ENCODE peak calls at places on chromosomes 5 and 9, in ten cellular contexts. One of them, this sample, is unnamed.

GRCh38 chr9:90905822-90906221 is 104.2 kb downstream of the SYK start:
- DNase-seq in right lobe of liver: no peak
- DNase-seq in lower leg skin: no peak
- DNase-seq in adrenal gland: no peak
- DNase-seq in heart left ventricle: no peak
- DNase-seq in body of pancreas: no peak
- DNase-seq in gastrocnemius medialis: no peak
- DNase-seq in A549: no peak
- DNase-seq in sigmoid colon: no peak
- DNase-seq in GM12892: no peak
- DNase-seq in this sample: no peak

GRCh38 chr9:36949470-36949869 is 84.6 kb downstream of the PAX5 start:
- DNase-seq in right lobe of liver: no peak
- DNase-seq in lower leg skin: no peak
- DNase-seq in adrenal gland: no peak
- DNase-seq in heart left ventricle: no peak
- DNase-seq in body of pancreas: no peak
- DNase-seq in gastrocnemius medialis: no peak
- DNase-seq in A549: no peak
- DNase-seq in sigmoid colon: peak
- DNase-seq in GM12892: no peak
- DNase-seq in this sample: no peak

GRCh38 chr5:172412724-172413260 is 41.5 kb downstream of the SH3PXD2B start:
- DNase-seq in right lobe of liver: peak
- DNase-seq in lower leg skin: peak
- DNase-seq in adrenal gland: peak
- DNase-seq in heart left ventricle: peak
- DNase-seq in body of pancreas: peak
- DNase-seq in gastrocnemius medialis: peak
- DNase-seq in A549: no peak
- DNase-seq in sigmoid colon: peak
- DNase-seq in GM12892: no peak
- DNase-seq in this sample: no peak

GRCh38 chr9:20624201-20625002 is 2.1 kb upstream of the MLLT3 start:
- DNase-seq in right lobe of liver: no peak
- DNase-seq in lower leg skin: peak
- DNase-seq in adrenal gland: peak
- DNase-seq in heart left ventricle: peak
- DNase-seq in body of pancreas: peak
- DNase-seq in gastrocnemius medialis: peak
- DNase-seq in A549: peak
- DNase-seq in sigmoid colon: peak
- DNase-seq in GM12892: no peak
- DNase-seq in this sample: no peak

GRCh38 chr5:138466058-138466899 is 1.0 kb downstream of the EGR1 start:
- DNase-seq in right lobe of liver: peak
- DNase-seq in lower leg skin: no peak
- DNase-seq in adrenal gland: no peak
- DNase-seq in heart left ventricle: no peak
- DNase-seq in body of pancreas: peak
- DNase-seq in gastrocnemius medialis: no peak
- DNase-seq in A549: no peak
- DNase-seq in sigmoid colon: no peak
- DNase-seq in GM12892: no peak
- DNase-seq in this sample: peak

GRCh38 chr5:25448190-25448621 is 803.4 kb upstream of the CDH10 start:
- DNase-seq in right lobe of liver: no peak
- DNase-seq in lower leg skin: no peak
- DNase-seq in adrenal gland: no peak
- DNase-seq in heart left ventricle: no peak
- DNase-seq in body of pancreas: no peak
- DNase-seq in gastrocnemius medialis: no peak
- DNase-seq in A549: no peak
- DNase-seq in sigmoid colon: no peak
- DNase-seq in GM12892: no peak
- DNase-seq in this sample: no peak

GRCh38 chr5:36662291-36662851 is 56.0 kb downstream of the SLC1A3 start:
- DNase-seq in right lobe of liver: no peak
- DNase-seq in lower leg skin: no peak
- DNase-seq in adrenal gland: no peak
- DNase-seq in heart left ventricle: no peak
- DNase-seq in body of pancreas: no peak
- DNase-seq in gastrocnemius medialis: no peak
- DNase-seq in A549: no peak
- DNase-seq in sigmoid colon: no peak
- DNase-seq in GM12892: no peak
- DNase-seq in this sample: no peak

GRCh38 chr5:43674536-43674935 is 71.6 kb downstream of the NNT start:
- DNase-seq in right lobe of liver: no peak
- DNase-seq in lower leg skin: no peak
- DNase-seq in adrenal gland: no peak
- DNase-seq in heart left ventricle: no peak
- DNase-seq in body of pancreas: no peak
- DNase-seq in gastrocnemius medialis: no peak
- DNase-seq in A549: no peak
- DNase-seq in sigmoid colon: no peak
- DNase-seq in GM12892: no peak
- DNase-seq in this sample: no peak

GRCh38 chr5:76332102-76332501 is 71.0 kb upstream of the IQGAP2 start:
- DNase-seq in right lobe of liver: no peak
- DNase-seq in lower leg skin: no peak
- DNase-seq in adrenal gland: no peak
- DNase-seq in heart left ventricle: no peak
- DNase-seq in body of pancreas: no peak
- DNase-seq in gastrocnemius medialis: no peak
- DNase-seq in A549: no peak
- DNase-seq in sigmoid colon: no peak
- DNase-seq in GM12892: no peak
- DNase-seq in this sample: no peak

GRCh38 chr5:20636686-20637085 is 648.7 kb upstream of the CDH18 start:
- DNase-seq in right lobe of liver: no peak
- DNase-seq in lower leg skin: no peak
- DNase-seq in adrenal gland: no peak
- DNase-seq in heart left ventricle: no peak
- DNase-seq in body of pancreas: no peak
- DNase-seq in gastrocnemius medialis: no peak
- DNase-seq in A549: no peak
- DNase-seq in sigmoid colon: no peak
- DNase-seq in GM12892: no peak
- DNase-seq in this sample: no peak

GRCh38 chr9:122347348-122348287 is 23.2 kb upstream of the PTGS1 start:
- DNase-seq in right lobe of liver: no peak
- DNase-seq in lower leg skin: no peak
- DNase-seq in adrenal gland: no peak
- DNase-seq in heart left ventricle: no peak
- DNase-seq in body of pancreas: no peak
- DNase-seq in gastrocnemius medialis: no peak
- DNase-seq in A549: peak
- DNase-seq in sigmoid colon: no peak
- DNase-seq in GM12892: no peak
- DNase-seq in this sample: no peak

DNA sequence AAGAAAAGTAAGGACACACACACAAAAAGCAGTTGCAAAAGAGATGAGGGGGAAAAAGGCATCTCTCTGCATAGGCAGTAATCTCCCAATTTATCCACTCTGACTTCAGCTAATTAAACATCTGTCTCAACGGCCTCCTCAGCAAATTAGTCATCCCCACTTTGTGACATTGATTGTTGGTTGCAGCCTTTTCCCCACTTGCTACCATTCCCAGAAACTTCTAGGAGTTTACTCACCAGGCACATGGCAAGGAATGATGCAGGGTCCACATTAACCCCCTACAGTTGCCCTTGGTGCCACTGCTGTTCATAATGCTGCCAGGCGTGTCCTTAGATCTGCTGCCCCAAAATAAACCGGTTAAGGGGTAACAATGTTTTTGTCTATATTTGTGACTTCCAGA is 174.6 kb downstream of the MAPKAP1 start:
- DNase-seq in right lobe of liver: no peak
- DNase-seq in lower leg skin: no peak
- DNase-seq in adrenal gland: no peak
- DNase-seq in heart left ventricle: no peak
- DNase-seq in body of pancreas: no peak
- DNase-seq in gastrocnemius medialis: no peak
- DNase-seq in A549: no peak
- DNase-seq in sigmoid colon: no peak
- DNase-seq in GM12892: no peak
- DNase-seq in this sample: no peak
- TF ChIP-seq POLR2A in right lobe of liver: no peak
- TF ChIP-seq POLR2A in lower leg skin: no peak
- TF ChIP-seq POLR2A in adrenal gland: no peak
- TF ChIP-seq POLR2A in heart left ventricle: no peak
- TF ChIP-seq POLR2A in body of pancreas: no peak
- TF ChIP-seq POLR2A in gastrocnemius medialis: no peak
- TF ChIP-seq POLR2A in A549: no peak
- TF ChIP-seq POLR2A in sigmoid colon: no peak
- TF ChIP-seq POLR2A in GM12892: no peak
- TF ChIP-seq POLR2A in this sample: no peak

DNA sequence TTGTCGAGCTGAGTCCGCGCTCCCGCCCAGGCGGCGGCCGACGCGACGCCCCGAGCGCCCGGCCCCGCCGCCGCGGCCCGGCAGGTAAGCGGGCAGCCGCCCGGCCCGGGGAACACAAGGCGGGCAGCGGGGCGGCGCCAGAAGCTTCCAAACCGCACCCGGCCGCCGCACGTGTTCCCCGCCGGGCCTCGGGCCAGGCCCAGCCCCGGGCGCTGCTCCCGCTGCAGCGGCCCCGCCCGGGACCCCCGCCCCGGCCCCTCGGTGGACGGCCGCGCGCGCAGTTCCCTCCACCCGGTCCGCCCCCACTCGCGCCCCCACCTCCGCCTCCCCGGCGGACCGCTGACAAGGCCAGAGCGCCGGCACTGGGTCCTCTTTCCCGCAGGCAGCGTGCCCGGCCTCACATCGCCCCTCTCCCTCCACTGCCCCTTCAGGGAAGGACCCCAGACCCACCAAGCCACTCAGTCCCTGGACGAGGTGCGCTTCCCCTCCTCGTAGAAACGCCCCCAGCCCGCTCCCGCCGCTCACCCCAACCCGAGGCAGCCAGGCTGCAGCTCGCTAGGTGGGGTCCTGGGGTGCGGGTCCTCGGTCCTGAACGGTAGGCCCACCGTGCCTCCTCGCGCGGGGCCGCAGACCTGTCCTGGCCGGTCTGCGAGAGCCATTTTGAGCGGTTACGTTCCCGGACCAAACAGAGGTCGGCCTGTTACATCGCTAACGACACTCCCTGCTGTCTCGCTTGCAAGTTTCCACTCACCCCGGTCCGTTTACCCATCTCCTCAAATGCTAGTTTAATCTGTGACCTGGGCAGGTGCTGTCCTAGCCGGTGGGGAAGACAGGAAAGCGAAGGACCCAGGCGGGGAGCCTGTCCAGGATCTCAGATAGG is 475 bp downstream of the WDR5 start:
- DNase-seq in right lobe of liver: no peak
- DNase-seq in lower leg skin: no peak
- DNase-seq in adrenal gland: no peak
- DNase-seq in heart left ventricle: no peak
- DNase-seq in body of pancreas: peak
- DNase-seq in gastrocnemius medialis: no peak
- DNase-seq in A549: peak
- DNase-seq in sigmoid colon: no peak
- DNase-seq in GM12892: peak
- DNase-seq in this sample: no peak
- TF ChIP-seq POLR2A in right lobe of liver: peak
- TF ChIP-seq POLR2A in lower leg skin: no peak
- TF ChIP-seq POLR2A in adrenal gland: no peak
- TF ChIP-seq POLR2A in heart left ventricle: no peak
- TF ChIP-seq POLR2A in body of pancreas: no peak
- TF ChIP-seq POLR2A in gastrocnemius medialis: peak
- TF ChIP-seq POLR2A in A549: peak
- TF ChIP-seq POLR2A in sigmoid colon: no peak
- TF ChIP-seq POLR2A in GM12892: peak
- TF ChIP-seq POLR2A in this sample: no peak

GRCh38 chr9:72997387-72997995 is 44.6 kb upstream of the ALDH1A1 start:
- DNase-seq in right lobe of liver: peak
- DNase-seq in lower leg skin: no peak
- DNase-seq in adrenal gland: peak
- DNase-seq in heart left ventricle: no peak
- DNase-seq in body of pancreas: peak
- DNase-seq in gastrocnemius medialis: no peak
- DNase-seq in A549: peak
- DNase-seq in sigmoid colon: no peak
- DNase-seq in GM12892: no peak
- DNase-seq in this sample: no peak
- TF ChIP-seq POLR2A in right lobe of liver: no peak
- TF ChIP-seq POLR2A in lower leg skin: no peak
- TF ChIP-seq POLR2A in adrenal gland: no peak
- TF ChIP-seq POLR2A in heart left ventricle: no peak
- TF ChIP-seq POLR2A in body of pancreas: no peak
- TF ChIP-seq POLR2A in gastrocnemius medialis: no peak
- TF ChIP-seq POLR2A in A549: no peak
- TF ChIP-seq POLR2A in sigmoid colon: no peak
- TF ChIP-seq POLR2A in GM12892: no peak
- TF ChIP-seq POLR2A in this sample: no peak

GRCh38 chr9:35657327-35658143 is at the start of gene RMRP:
- DNase-seq in right lobe of liver: peak
- DNase-seq in lower leg skin: peak
- DNase-seq in adrenal gland: peak
- DNase-seq in heart left ventricle: peak
- DNase-seq in body of pancreas: peak
- DNase-seq in gastrocnemius medialis: peak
- DNase-seq in A549: peak
- DNase-seq in sigmoid colon: peak
- DNase-seq in GM12892: peak
- DNase-seq in this sample: peak
- TF ChIP-seq POLR2A in right lobe of liver: peak
- TF ChIP-seq POLR2A in lower leg skin: no peak
- TF ChIP-seq POLR2A in adrenal gland: no peak
- TF ChIP-seq POLR2A in heart left ventricle: no peak
- TF ChIP-seq POLR2A in body of pancreas: peak
- TF ChIP-seq POLR2A in gastrocnemius medialis: peak
- TF ChIP-seq POLR2A in A549: no peak
- TF ChIP-seq POLR2A in sigmoid colon: peak
- TF ChIP-seq POLR2A in GM12892: no peak
- TF ChIP-seq POLR2A in this sample: peak

DNA sequence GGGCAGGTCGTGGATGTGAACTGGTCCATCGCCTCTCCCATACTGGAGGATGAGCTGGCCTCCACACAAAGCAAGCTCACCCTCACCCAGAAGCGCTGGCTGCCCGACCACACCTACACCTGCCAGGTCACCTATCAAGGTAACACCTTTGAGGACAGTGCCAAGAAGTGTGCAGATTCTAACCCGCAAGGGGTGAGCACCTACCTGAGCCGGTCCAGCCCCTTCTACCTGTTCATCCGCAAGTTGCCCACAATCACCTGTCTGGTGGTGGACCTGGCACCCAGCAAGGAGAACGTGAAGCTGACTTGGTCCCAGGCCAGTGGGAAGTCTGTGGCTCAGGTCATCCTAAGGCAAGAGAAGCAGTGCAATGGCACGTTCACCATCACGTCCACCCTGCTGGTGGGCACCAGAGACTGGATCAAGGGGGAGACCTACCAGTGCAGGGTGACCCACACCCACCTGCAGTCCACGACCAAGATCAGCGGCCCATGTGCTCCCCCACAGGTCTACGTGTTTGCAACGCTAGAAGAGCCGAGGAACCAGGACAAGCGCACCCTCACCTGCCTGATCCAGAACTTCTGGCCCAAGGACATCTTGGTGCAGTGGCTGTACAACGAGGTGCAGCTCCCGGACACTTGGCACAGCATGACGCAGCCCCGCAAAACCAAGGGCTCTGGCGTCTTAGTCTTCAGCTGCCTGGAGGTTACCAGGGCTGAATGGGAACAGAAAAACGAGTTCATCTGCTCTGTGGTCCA is 71.3 kb downstream of the INSL6 start:
- DNase-seq in right lobe of liver: peak
- DNase-seq in lower leg skin: no peak
- DNase-seq in adrenal gland: no peak
- DNase-seq in heart left ventricle: no peak
- DNase-seq in body of pancreas: no peak
- DNase-seq in gastrocnemius medialis: no peak
- DNase-seq in A549: no peak
- DNase-seq in sigmoid colon: no peak
- DNase-seq in GM12892: no peak
- DNase-seq in this sample: no peak
- TF ChIP-seq POLR2A in right lobe of liver: no peak
- TF ChIP-seq POLR2A in lower leg skin: no peak
- TF ChIP-seq POLR2A in adrenal gland: no peak
- TF ChIP-seq POLR2A in heart left ventricle: no peak
- TF ChIP-seq POLR2A in body of pancreas: no peak
- TF ChIP-seq POLR2A in gastrocnemius medialis: no peak
- TF ChIP-seq POLR2A in A549: no peak
- TF ChIP-seq POLR2A in sigmoid colon: no peak
- TF ChIP-seq POLR2A in GM12892: no peak
- TF ChIP-seq POLR2A in this sample: no peak